ENCODE peak calls at places on chromosomes 6 and 20, in eight cellular contexts. U, H, Y, D, Q, K, E and S are unnamed samples. For H3K4me1, the result is how much of the 10 kb centered on the place peaks cover.

GRCh38 chr20:38165089-38165965 is at the start of gene TGM2:
- DNase-seq in U (no peak), H (peak), Y (peak), D (peak), Q (peak), K (peak), E (peak), S (peak)

GRCh38 chr6:43575105-43575771 is 600 bp downstream of the XPO5 start:
- DNase-seq in U (peak), H (peak), Y (peak), D (no peak), Q (no peak), K (peak), E (peak), S (peak)

GRCh38 chr20:35992713-35993335 is 24.4 kb downstream of the CNBD2 start:
- DNase-seq in U (peak), H (no peak), Y (peak), D (no peak), Q (peak), K (peak), E (peak), S (no peak)

GRCh38 chr20:44785768-44786167 is 24.6 kb downstream of the RIMS4 start:
- DNase-seq in U (peak), H (no peak), Y (no peak), D (no peak), Q (no peak), K (peak), E (no peak), S (no peak)

GRCh38 chr6:160156842-160157241 is 35.2 kb downstream of the SLC22A1 start:
- DNase-seq in U (no peak), H (no peak), Y (no peak), D (no peak), Q (no peak), K (no peak), E (peak), S (no peak)

GRCh38 chr20:7410150-7410549 is 530.1 kb downstream of the HAO1 start:
- DNase-seq in U (no peak), H (no peak), Y (no peak), D (no peak), Q (no peak), K (no peak), E (no peak), S (no peak)

GRCh38 chr6:170049641-170050491 is 241.0 kb downstream of the DLL1 start:
- DNase-seq in U (no peak), H (peak), Y (no peak), D (peak), Q (peak), K (peak), E (peak), S (peak)

GRCh38 chr20:1381753-1382591 is 10.9 kb downstream of the FKBP1A start:
- DNase-seq in U (no peak), H (no peak), Y (no peak), D (no peak), Q (no peak), K (no peak), E (peak), S (no peak)

GRCh38 chr20:17674722-17675518 is 7.1 kb downstream of the RRBP1 start:
- DNase-seq in U (no peak), H (no peak), Y (no peak), D (no peak), Q (no peak), K (no peak), E (peak), S (no peak)

GRCh38 chr6:11711644-11711993 is 67.0 kb downstream of the ADTRP start:
- DNase-seq in U (no peak), H (no peak), Y (no peak), D (no peak), Q (no peak), K (no peak), E (peak), S (no peak)

GRCh38 chr6:74674377-74674776 is 531.5 kb downstream of the COL12A1 start:
- DNase-seq in U (no peak), H (no peak), Y (no peak), D (no peak), Q (no peak), K (no peak), E (no peak), S (no peak)

GRCh38 chr6:160991411-160992322 is at the start of gene MAP3K4:
- DNase-seq in U (peak), H (peak), Y (peak), D (peak), Q (peak), K (peak), E (peak), S (peak)

GRCh38 chr6:46017726-46018125 is 2.1 kb upstream of the CLIC5 start:
- DNase-seq in U (no peak), H (no peak), Y (no peak), D (no peak), Q (no peak), K (no peak), E (no peak), S (no peak)

GRCh38 chr20:20664795-20665194 is 47.6 kb downstream of the RALGAPA2 start:
- DNase-seq in U (no peak), H (no peak), Y (peak), D (no peak), Q (peak), K (peak), E (no peak), S (no peak)

GRCh38 chr6:44373051-44373450 is 14.5 kb upstream of the CDC5L start:
- DNase-seq in U (no peak), H (no peak), Y (no peak), D (no peak), Q (no peak), K (no peak), E (no peak), S (no peak)

GRCh38 chr6:93784794-93785757 is 365.7 kb upstream of the EPHA7 start:
- DNase-seq in U (peak), H (no peak), Y (no peak), D (no peak), Q (no peak), K (no peak), E (no peak), S (no peak)

GRCh38 chr6:143408151-143408786 is 42.2 kb downstream of the ADAT2 start:
- DNase-seq in U (no peak), H (no peak), Y (no peak), D (no peak), Q (no peak), K (no peak), E (no peak), S (no peak)

GRCh38 chr20:38243617-38244016 is 16.9 kb downstream of the KIAA1755 start:
- DNase-seq in U (no peak), H (no peak), Y (no peak), D (no peak), Q (no peak), K (no peak), E (no peak), S (no peak)

GRCh38 chr6:170298688-170299087 is 7.8 kb upstream of the DLL1 start:
- DNase-seq in U (peak), H (no peak), Y (no peak), D (no peak), Q (no peak), K (no peak), E (no peak), S (no peak)

GRCh38 chr20:31841928-31842327 is 3.5 kb downstream of the FOXS1 start:
- DNase-seq in U (peak), H (no peak), Y (no peak), D (no peak), Q (no peak), K (no peak), E (peak), S (peak)

GRCh38 chr20:21901470-21902275 is 196.2 kb downstream of the PAX1 start:
- DNase-seq in U (no peak), H (no peak), Y (no peak), D (peak), Q (peak), K (peak), E (no peak), S (peak)

GRCh38 chr6:170110201-170111140 is 180.4 kb downstream of the DLL1 start:
- DNase-seq in U (no peak), H (peak), Y (no peak), D (no peak), Q (peak), K (peak), E (no peak), S (peak)

GRCh38 chr20:50514750-50515149 is 4.6 kb downstream of the PTPN1 start:
- DNase-seq in U (no peak), H (no peak), Y (no peak), D (no peak), Q (no peak), K (no peak), E (no peak), S (no peak)
- H3K4me1 ChIP-seq in U (under half), H (under half), Y (under half), D (half or more), Q (under half), K (under half), E (under half), S (under half)

GRCh38 chr6:21586300-21586699 is 7.3 kb upstream of the SOX4 start:
- DNase-seq in U (no peak), H (no peak), Y (no peak), D (no peak), Q (no peak), K (no peak), E (no peak), S (no peak)

GRCh38 chr6:21588812-21589811 is 4.4 kb upstream of the SOX4 start:
- DNase-seq in U (peak), H (peak), Y (peak), D (peak), Q (peak), K (peak), E (peak), S (peak)

GRCh38 chr6:21586760-21587181 is 6.8 kb upstream of the SOX4 start:
- DNase-seq in U (no peak), H (no peak), Y (no peak), D (peak), Q (no peak), K (peak), E (no peak), S (no peak)

GRCh38 chr6:21587925-21588811 is 5.4 kb upstream of the SOX4 start:
- DNase-seq in U (peak), H (peak), Y (peak), D (peak), Q (peak), K (peak), E (peak), S (peak)

DNA sequence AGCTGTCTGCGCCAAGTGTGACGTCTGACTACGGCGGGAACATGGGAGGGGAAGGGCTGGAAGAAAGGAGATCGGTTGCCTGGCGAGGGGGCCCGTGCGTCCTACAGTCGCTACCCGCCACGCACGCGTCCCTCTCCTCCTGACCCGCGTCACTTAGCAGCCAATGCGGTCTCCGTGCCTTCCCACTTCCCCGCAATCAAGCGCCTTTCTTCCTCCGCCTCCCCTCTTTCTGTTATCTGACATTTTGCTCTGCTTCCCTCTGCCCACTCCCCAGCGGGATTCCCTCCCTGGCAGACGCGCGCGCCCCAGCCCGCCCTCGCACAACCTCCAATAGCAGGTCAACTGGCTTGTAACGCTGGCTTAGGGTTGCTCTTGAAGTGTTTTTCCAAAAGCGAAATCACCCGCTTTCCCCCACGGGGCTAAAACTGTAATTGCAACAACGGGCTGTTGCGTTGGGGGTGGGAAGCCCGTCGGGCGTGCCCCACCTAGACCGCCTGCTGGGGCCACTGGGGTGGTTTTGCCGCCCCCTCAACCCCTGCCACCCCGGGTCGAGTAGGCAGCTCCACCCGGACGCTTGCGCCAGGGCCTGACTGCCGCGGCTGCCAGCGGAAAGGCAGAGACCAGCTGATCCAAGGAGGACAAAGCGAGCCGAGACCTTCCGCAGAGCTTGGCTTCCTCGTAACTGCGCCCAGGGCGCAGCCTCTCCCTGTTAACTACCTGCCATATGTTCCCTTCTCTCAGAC is 6.2 kb upstream of the SOX4 start:
- DNase-seq in U (peak), H (peak), Y (no peak), D (peak), Q (peak), K (peak), E (peak), S (peak)
- H3K4me3 ChIP-seq in U (peak), H (peak), Y (peak), D (peak), Q (peak), K (peak), E (peak), S (peak)

GRCh38 chr6:35014341-35014740 is 125.3 kb downstream of the ANKS1A start:
- DNase-seq in U (no peak), H (no peak), Y (no peak), D (no peak), Q (no peak), K (peak), E (no peak), S (no peak)

GRCh38 chr6:35015996-35016395 is 125.1 kb downstream of the TCP11 start:
- DNase-seq in U (no peak), H (no peak), Y (no peak), D (no peak), Q (peak), K (peak), E (peak), S (no peak)

GRCh38 chr6:35015476-35015875 is 125.7 kb downstream of the TCP11 start:
- DNase-seq in U (no peak), H (no peak), Y (no peak), D (no peak), Q (no peak), K (no peak), E (no peak), S (no peak)

GRCh38 chr6:35013701-35014100 is 124.6 kb downstream of the ANKS1A start:
- DNase-seq in U (no peak), H (no peak), Y (no peak), D (no peak), Q (no peak), K (no peak), E (no peak), S (no peak)

GRCh38 chr6:35014786-35015185 is 125.7 kb downstream of the ANKS1A start:
- DNase-seq in U (peak), H (no peak), Y (no peak), D (no peak), Q (no peak), K (no peak), E (peak), S (no peak)
- H3K4me1 ChIP-seq in U (half or more), H (under half), Y (under half), D (under half), Q (under half), K (half or more), E (under half), S (under half)

GRCh38 chr6:26240157-26240980 is 124.6 kb upstream of the BTN3A2 start:
- DNase-seq in U (no peak), H (peak), Y (no peak), D (peak), Q (peak), K (peak), E (peak), S (peak)
- H3K4me3 ChIP-seq in U (no peak), H (peak), Y (no peak), D (no peak), Q (no peak), K (peak), E (peak), S (peak)